ENCODE peak calls at places on chromosomes 2 and 18, in ten cellular contexts. C is K562, X is SK-N-SH, D is A549, K is H1, A is HCT116, R is endothelial cell of umbilical vein, G is HepG2, J is NB4, O is GM12878. L is an unnamed sample.
A peak's percentile ranks its signal among the peaks of the same experiment; 100 is the strongest.

GRCh38 chr18:37393945-37394609 is 171.5 kb downstream of the CELF4 start:
- DNase-seq in C (peak; percentile 65), O (no peak), G (no peak), X (peak; percentile 97), R (peak; percentile 49), J (no peak), D (peak; percentile 10), K (peak; percentile 89), A (no peak), L (peak; percentile 91)

GRCh38 chr2:70941701-70942100 is 6.0 kb downstream of the ATP6V1B1 start:
- DNase-seq in G (no peak), R (no peak), D (no peak), C (no peak), J (no peak), A (no peak), O (no peak), K (no peak), X (no peak), L (no peak)

GRCh38 chr2:174688079-174688478 is 76.2 kb downstream of the CHRNA1 start:
- DNase-seq in O (no peak), K (no peak), G (no peak), C (peak; percentile 37), A (peak; percentile 8), X (no peak), R (peak; percentile 53), D (peak; percentile 34), J (peak; percentile 64), L (no peak)

GRCh38 chr2:37855283-37856041 is 69.6 kb upstream of the RMDN2 start:
- DNase-seq in D (no peak), J (no peak), R (peak; percentile 79), G (no peak), O (no peak), K (no peak), X (no peak), C (no peak), A (no peak), L (no peak)

GRCh38 chr18:74430231-74430630 is 26.9 kb downstream of the DIPK1C start:
- DNase-seq in J (no peak), A (no peak), R (no peak), G (no peak), C (no peak), X (no peak), D (no peak), O (no peak), K (no peak), L (no peak)

GRCh38 chr2:75560768-75561565 is at the start of gene EVA1A:
- DNase-seq in O (no peak), G (peak; percentile 73), R (peak; percentile 85), J (no peak), A (no peak), C (no peak), D (peak; percentile 33), K (no peak), X (peak; percentile 66), L (peak; percentile 73)

GRCh38 chr2:119718391-119719260 is 39.6 kb downstream of the TMEM177 start:
- DNase-seq in X (no peak), D (no peak), J (no peak), G (no peak), C (no peak), A (no peak), K (no peak), R (no peak), O (no peak), L (no peak)

GRCh38 chr2:215831296-215831913 is 181.9 kb downstream of the MREG start:
- DNase-seq in R (peak; percentile 79), K (no peak), C (peak; percentile 59), J (no peak), X (no peak), O (peak; percentile 67), D (peak; percentile 17), G (peak; percentile 71), A (no peak), L (no peak)

DNA sequence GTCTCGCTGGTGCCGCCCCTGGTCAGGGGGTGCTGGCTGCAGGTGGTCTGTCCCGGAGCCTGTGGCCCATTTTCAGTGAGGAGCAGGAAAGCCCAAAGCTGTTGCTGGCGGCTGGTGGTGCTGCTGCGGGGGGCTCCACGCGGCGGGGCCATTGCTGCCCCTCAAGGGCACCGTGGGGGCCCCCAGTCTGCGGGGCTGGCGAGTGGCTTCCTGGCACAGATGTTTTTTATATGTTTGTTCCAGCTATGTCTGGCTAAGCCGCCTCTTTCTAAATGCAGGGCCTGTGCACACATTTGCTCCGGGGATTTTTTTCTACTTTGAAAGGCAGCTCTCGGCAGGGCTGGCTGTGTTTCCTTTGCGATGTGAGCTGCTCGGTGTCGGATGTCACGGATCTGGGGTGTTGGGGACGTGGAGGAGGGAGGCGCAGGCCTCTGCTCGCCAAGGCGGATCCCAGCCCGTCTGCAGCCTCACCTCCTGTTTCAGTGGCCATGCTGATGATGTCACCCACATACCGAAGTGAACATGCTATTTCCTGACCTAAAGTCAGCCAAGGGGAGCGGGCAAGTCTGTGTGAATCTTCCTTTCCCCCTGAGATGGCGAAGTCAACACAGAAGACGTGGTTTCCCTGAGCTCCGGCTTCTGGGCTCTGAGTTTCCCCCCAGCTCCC is 112.0 kb upstream of the CTDP1 start:
- DNase-seq in D (no peak), O (no peak), J (no peak), C (no peak), K (no peak), A (no peak), X (no peak), R (peak; percentile 80), G (no peak), L (peak; percentile 54)
- TF ChIP-seq MAX in D (no peak), O (no peak), J (no peak), C (no peak), K (no peak), A (no peak), X (peak; percentile 33), R (no peak), G (no peak), L (no peak)

GRCh38 chr2:233039217-233040173 is 7.0 kb downstream of the NEU2 start:
- DNase-seq in O (no peak), C (no peak), G (no peak), D (no peak), J (no peak), R (no peak), X (no peak), K (no peak), A (no peak), L (no peak)

GRCh38 chr2:233034091-233034882 is 1.8 kb downstream of the NEU2 start:
- DNase-seq in G (no peak), K (no peak), J (no peak), D (no peak), R (no peak), C (no peak), X (no peak), O (no peak), A (no peak), L (no peak)

GRCh38 chr2:233035426-233036161 is 3.1 kb downstream of the NEU2 start:
- DNase-seq in R (no peak), C (no peak), D (no peak), K (no peak), X (no peak), J (no peak), O (no peak), G (no peak), A (no peak), L (no peak)

GRCh38 chr2:233036162-233036838 is 3.8 kb downstream of the NEU2 start:
- DNase-seq in O (no peak), C (no peak), D (no peak), G (no peak), K (no peak), X (no peak), R (no peak), A (no peak), J (no peak), L (no peak)

DNA sequence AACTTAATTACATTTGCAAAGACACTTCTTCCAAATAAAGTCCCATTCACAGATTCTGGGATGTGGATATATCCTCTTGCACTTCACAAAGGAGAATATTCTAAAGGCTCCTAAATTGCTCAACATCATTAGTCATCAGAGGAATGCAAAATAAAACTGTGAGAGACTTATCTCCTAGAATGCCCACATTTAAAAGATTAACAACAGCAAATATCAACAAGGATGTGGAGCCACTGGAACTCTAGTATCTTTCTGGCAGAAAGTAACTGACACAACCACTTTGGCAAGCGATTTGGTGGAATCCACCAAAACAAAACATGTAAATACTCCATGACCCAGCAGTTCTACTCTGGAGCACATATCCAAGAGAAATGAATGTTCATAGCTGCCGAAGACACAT is 4.6 kb downstream of the NEU2 start:
- DNase-seq in D (no peak), X (no peak), R (no peak), O (no peak), J (no peak), C (no peak), G (no peak), K (no peak), A (no peak), L (no peak)
- TF ChIP-seq MAX in D (no peak), X (no peak), R (no peak), O (no peak), J (no peak), C (no peak), G (no peak), K (no peak), A (no peak), L (no peak)

GRCh38 chr2:33433279-33434235 is 42.9 kb upstream of the RASGRP3 start:
- DNase-seq in J (no peak), K (no peak), D (no peak), O (no peak), G (no peak), R (peak; percentile 70), A (no peak), X (no peak), C (no peak), L (no peak)

GRCh38 chr2:33432871-33433270 is 43.6 kb upstream of the RASGRP3 start:
- DNase-seq in D (no peak), O (no peak), A (no peak), G (no peak), K (no peak), J (no peak), X (no peak), R (no peak), C (no peak), L (no peak)

GRCh38 chr2:33435518-33435917 is 40.9 kb upstream of the RASGRP3 start:
- DNase-seq in O (no peak), J (no peak), R (no peak), K (no peak), X (no peak), A (no peak), D (no peak), G (no peak), C (no peak), L (no peak)

GRCh38 chr2:33426666-33427231 is 49.7 kb upstream of the RASGRP3 start:
- DNase-seq in J (no peak), C (peak; percentile 52), R (no peak), G (peak; percentile 23), D (peak; percentile 70), X (no peak), A (no peak), O (no peak), K (no peak), L (no peak)

DNA sequence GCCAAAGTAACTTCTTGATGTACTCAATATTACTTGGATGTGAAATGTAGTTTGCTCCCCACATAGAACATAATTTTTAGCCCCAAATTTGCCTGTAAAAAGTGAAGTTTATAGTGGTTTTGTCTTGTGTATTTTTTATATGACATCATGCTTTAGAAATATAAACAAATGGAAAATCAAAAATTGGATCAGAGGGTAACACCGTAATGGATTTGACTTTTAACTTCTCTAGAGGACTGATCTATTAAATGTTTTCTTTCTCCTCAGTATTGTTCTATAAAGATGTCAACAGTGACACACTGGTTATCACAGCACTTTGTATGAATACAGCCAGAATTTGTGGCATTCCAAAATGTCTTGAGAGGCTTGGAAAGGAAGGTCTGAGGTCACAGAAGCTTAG is 45.6 kb upstream of the RASGRP3 start:
- DNase-seq in R (no peak), C (no peak), A (no peak), J (no peak), K (no peak), G (no peak), X (no peak), O (no peak), D (no peak), L (no peak)
- TF ChIP-seq MAX in R (no peak), C (no peak), A (no peak), J (no peak), K (no peak), G (no peak), X (no peak), O (no peak), D (no peak), L (no peak)

GRCh38 chr2:136116813-136117390 is 1.0 kb downstream of the CXCR4 start:
- DNase-seq in D (peak; percentile 9), O (no peak), G (no peak), X (peak; percentile 61), K (peak; percentile 63), R (no peak), J (peak; percentile 77), C (no peak), A (no peak), L (peak; percentile 29)
- TF ChIP-seq MAX in D (no peak), O (no peak), G (no peak), X (no peak), K (no peak), R (no peak), J (no peak), C (no peak), A (no peak), L (no peak)